ENCODE peak calls at places on chromosomes 5 and 9, in five cellular contexts. A, V, D, W and F are unnamed samples.

GRCh38 chr9:98575379-98576346 is 133.1 kb downstream of the GABBR2 start:
- DNase-seq in A (no peak), V (no peak), D (peak), W (no peak), F (peak)

GRCh38 chr9:111959468-111959941 is 62.9 kb downstream of the UGCG start:
- DNase-seq in A (no peak), V (no peak), D (no peak), W (peak), F (no peak)

GRCh38 chr5:96816430-96816939 is 8.7 kb upstream of the ERAP1 start:
- DNase-seq in A (no peak), V (no peak), D (peak), W (no peak), F (no peak)

GRCh38 chr5:3594514-3595101 is 1.0 kb upstream of the IRX1 start:
- DNase-seq in A (no peak), V (peak), D (no peak), W (no peak), F (no peak)

GRCh38 chr5:14665949-14666741 is 1.6 kb downstream of the OTULIN start:
- DNase-seq in A (no peak), V (peak), D (peak), W (peak), F (no peak)

GRCh38 chr5:133284306-133284705 is 232.5 kb downstream of the HSPA4 start:
- DNase-seq in A (no peak), V (no peak), D (no peak), W (no peak), F (no peak)

GRCh38 chr9:95505676-95506437 is 10.9 kb downstream of the PTCH1 start:
- DNase-seq in A (peak), V (peak), D (peak), W (peak), F (no peak)

GRCh38 chr5:162068412-162068811 is 839 bp downstream of the GABRG2 start:
- DNase-seq in A (no peak), V (no peak), D (peak), W (peak), F (peak)

GRCh38 chr5:144414232-144414631 is 243.6 kb downstream of the KCTD16 start:
- DNase-seq in A (no peak), V (no peak), D (no peak), W (no peak), F (no peak)

GRCh38 chr9:31390352-31391025 is 994.0 kb upstream of the ACO1 start:
- DNase-seq in A (no peak), V (no peak), D (peak), W (no peak), F (no peak)

GRCh38 chr5:3346111-3346820 is 249.4 kb upstream of the IRX1 start:
- DNase-seq in A (no peak), V (no peak), D (no peak), W (no peak), F (no peak)

GRCh38 chr9:135574331-135574730 is 12.8 kb downstream of the PAEP start:
- DNase-seq in A (no peak), V (no peak), D (no peak), W (no peak), F (no peak)

GRCh38 chr9:135105938-135106491 is 18.5 kb downstream of the OLFM1 start:
- DNase-seq in A (no peak), V (peak), D (no peak), W (no peak), F (peak)

GRCh38 chr5:82734291-82734690 is 342.9 kb downstream of the TMEM167A start:
- DNase-seq in A (peak), V (no peak), D (no peak), W (no peak), F (no peak)

GRCh38 chr5:173016621-173017046 is 33.1 kb downstream of the ATP6V0E1 start:
- DNase-seq in A (no peak), V (no peak), D (no peak), W (no peak), F (no peak)

GRCh38 chr9:111975709-111976108 is 79.1 kb downstream of the UGCG start:
- DNase-seq in A (no peak), V (peak), D (peak), W (peak), F (no peak)

GRCh38 chr9:119963798-119964372 is 594.6 kb upstream of the BRINP1 start:
- DNase-seq in A (no peak), V (no peak), D (no peak), W (no peak), F (no peak)

GRCh38 chr9:111483419-111483861 is 743 bp downstream of the ECPAS start:
- DNase-seq in A (peak), V (peak), D (peak), W (peak), F (no peak)

GRCh38 chr9:116218399-116218798 is 64.8 kb downstream of the PAPPA start:
- DNase-seq in A (no peak), V (no peak), D (no peak), W (no peak), F (no peak)

GRCh38 chr5:32767948-32768427 is 56.9 kb downstream of the NPR3 start:
- DNase-seq in A (no peak), V (no peak), D (no peak), W (no peak), F (no peak)

GRCh38 chr9:72454871-72455471 is 66.4 kb upstream of the TMC1 start:
- DNase-seq in A (no peak), V (no peak), D (no peak), W (no peak), F (no peak)

GRCh38 chr5:112551437-112552018 is 132.5 kb upstream of the EPB41L4A start:
- DNase-seq in A (peak), V (peak), D (peak), W (peak), F (no peak)

GRCh38 chr9:4128876-4129275 is 171.0 kb downstream of the GLIS3 start:
- DNase-seq in A (no peak), V (no peak), D (no peak), W (no peak), F (no peak)

GRCh38 chr9:126228111-126228778 is 98.4 kb upstream of the MVB12B start:
- DNase-seq in A (no peak), V (no peak), D (no peak), W (no peak), F (no peak)

GRCh38 chr5:115377468-115378217 is 81.2 kb upstream of the CCDC112 start:
- DNase-seq in A (no peak), V (no peak), D (no peak), W (no peak), F (no peak)

GRCh38 chr5:68456756-68457217 is 241.2 kb downstream of the PIK3R1 start:
- DNase-seq in A (no peak), V (no peak), D (no peak), W (peak), F (no peak)

GRCh38 chr9:7266911-7267555 is 509.3 kb downstream of the KDM4C start:
- DNase-seq in A (no peak), V (no peak), D (no peak), W (peak), F (peak)

GRCh38 chr5:66209350-66209749 is 65.2 kb downstream of the SREK1 start:
- DNase-seq in A (no peak), V (no peak), D (peak), W (no peak), F (no peak)

GRCh38 chr9:126298319-126298801 is 28.3 kb upstream of the MVB12B start:
- DNase-seq in A (no peak), V (no peak), D (no peak), W (peak), F (peak)

GRCh38 chr5:134463991-134464760 is 52.5 kb upstream of the CDKN2AIPNL start:
- DNase-seq in A (peak), V (no peak), D (peak), W (no peak), F (no peak)

GRCh38 chr5:7876867-7877266 is 7.9 kb downstream of the MTRR start:
- DNase-seq in A (no peak), V (no peak), D (no peak), W (no peak), F (no peak)

GRCh38 chr9:120711354-120711753 is 2.9 kb downstream of the MEGF9 start:
- DNase-seq in A (no peak), V (no peak), D (no peak), W (no peak), F (no peak)

GRCh38 chr9:90142580-90142979 is 500.0 kb downstream of the DIRAS2 start:
- DNase-seq in A (peak), V (peak), D (peak), W (peak), F (no peak)

GRCh38 chr5:102314328-102314727 is 18.2 kb upstream of the SLCO4C1 start:
- DNase-seq in A (no peak), V (no peak), D (no peak), W (no peak), F (no peak)

GRCh38 chr5:127820910-127821553 is 117.8 kb downstream of the CCDC192 start:
- DNase-seq in A (no peak), V (no peak), D (no peak), W (peak), F (no peak)

GRCh38 chr5:61332369-61332745 is 299 bp downstream of the ZSWIM6 start:
- DNase-seq in A (peak), V (peak), D (no peak), W (peak), F (peak)

GRCh38 chr5:133962131-133962530 is 6.3 kb downstream of the C5orf15 start:
- DNase-seq in A (no peak), V (no peak), D (no peak), W (no peak), F (no peak)

DNA sequence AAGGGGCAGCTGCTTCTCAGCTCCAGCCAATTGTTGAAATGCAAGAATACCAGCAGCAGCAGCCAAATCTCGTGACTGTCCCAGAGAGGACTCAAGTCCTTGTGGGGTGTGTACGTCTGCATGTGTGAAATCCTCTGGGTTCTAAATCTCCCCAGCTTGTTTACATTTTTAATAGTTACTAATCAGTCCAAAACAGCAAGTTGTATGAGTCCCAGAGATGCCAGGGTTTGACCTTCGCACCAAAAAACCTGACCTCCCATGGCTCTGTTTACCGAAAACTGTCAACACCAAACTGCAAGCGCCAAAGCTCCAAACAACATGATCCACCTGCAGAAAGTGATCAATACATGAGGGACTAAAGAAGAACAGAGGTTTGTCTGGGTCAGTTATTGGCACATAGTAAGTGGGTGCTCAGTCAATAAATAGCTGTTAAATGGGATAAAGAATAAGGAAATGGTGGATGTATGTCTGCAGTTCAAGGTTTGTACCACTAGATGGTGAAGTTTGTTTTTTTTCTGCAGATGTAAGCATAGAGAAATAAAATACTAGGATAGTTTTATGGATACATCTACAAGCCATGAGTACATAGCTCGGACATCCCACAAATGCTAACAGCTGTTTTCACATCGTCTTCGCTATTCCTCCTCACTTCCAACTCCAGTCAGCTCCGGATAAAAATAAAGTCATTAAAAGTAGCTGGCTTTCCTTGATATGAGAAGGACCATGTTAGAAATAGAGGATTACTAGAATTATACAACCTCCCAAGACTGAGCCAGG is 85.3 kb upstream of the ADRB2 start:
- DNase-seq in A (no peak), V (no peak), D (peak), W (peak), F (no peak)
- TF ChIP-seq CTCF in A (peak), V (peak), D (peak), W (peak), F (peak)

GRCh38 chr9:133396952-133397351 is 20.8 kb downstream of the STKLD1 start:
- DNase-seq in A (no peak), V (peak), D (no peak), W (peak), F (no peak)
- TF ChIP-seq CTCF in A (no peak), V (peak), D (peak), W (no peak), F (peak)

GRCh38 chr9:82574911-82575310 is 488.0 kb downstream of the RASEF start:
- DNase-seq in A (no peak), V (no peak), D (no peak), W (no peak), F (no peak)

GRCh38 chr9:82565188-82565966 is 497.6 kb downstream of the RASEF start:
- DNase-seq in A (no peak), V (no peak), D (no peak), W (no peak), F (no peak)

GRCh38 chr9:82571540-82571939 is 491.4 kb downstream of the RASEF start:
- DNase-seq in A (no peak), V (no peak), D (no peak), W (no peak), F (no peak)

GRCh38 chr9:82570226-82570625 is 492.7 kb downstream of the RASEF start:
- DNase-seq in A (no peak), V (no peak), D (no peak), W (peak), F (no peak)
- TF ChIP-seq CTCF in A (no peak), V (no peak), D (no peak), W (no peak), F (no peak)

GRCh38 chr5:88141695-88141979 is 127.0 kb downstream of the TMEM161B start:
- DNase-seq in A (no peak), V (no peak), D (no peak), W (no peak), F (no peak)
- TF ChIP-seq CTCF in A (no peak), V (no peak), D (no peak), W (no peak), F (no peak)

DNA sequence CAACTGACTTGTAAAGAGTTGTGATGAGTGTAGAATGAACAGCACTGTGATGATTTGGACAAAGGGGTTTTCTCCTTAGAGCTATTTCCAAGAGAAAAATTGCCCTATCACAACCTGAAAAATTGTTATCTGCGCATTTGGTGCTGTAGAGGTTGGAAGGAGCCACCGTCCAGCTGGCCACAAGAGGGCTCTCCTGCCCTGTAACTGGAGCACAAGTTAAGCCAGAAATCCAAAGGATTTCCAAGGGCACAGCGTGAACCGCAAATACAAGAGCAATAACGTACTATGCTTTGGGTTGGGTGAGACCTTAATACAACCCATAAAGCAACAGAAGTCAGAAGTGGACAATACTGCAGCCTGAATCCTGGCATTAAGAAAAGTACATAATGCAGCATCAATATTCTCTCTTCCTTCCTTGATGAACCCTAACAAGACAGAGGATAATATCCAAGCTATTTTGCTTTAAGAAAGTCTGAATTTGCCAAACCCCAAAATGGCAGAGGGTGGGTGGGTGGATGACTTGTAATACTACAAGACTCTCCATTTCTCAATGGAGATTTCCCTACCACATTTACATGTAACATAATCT is 56.8 kb upstream of the SMIM32 start:
- DNase-seq in A (peak), V (peak), D (peak), W (peak), F (peak)
- TF ChIP-seq CTCF in A (peak), V (peak), D (peak), W (peak), F (peak)

GRCh38 chr5:158770506-158770905 is 329.2 kb downstream of the EBF1 start:
- DNase-seq in A (no peak), V (peak), D (peak), W (peak), F (no peak)
- TF ChIP-seq CTCF in A (no peak), V (peak), D (peak), W (no peak), F (no peak)

GRCh38 chr9:96556701-96557461 is 62.8 kb downstream of the CDC14B start:
- DNase-seq in A (no peak), V (no peak), D (no peak), W (no peak), F (peak)
- TF ChIP-seq CTCF in A (no peak), V (no peak), D (no peak), W (no peak), F (no peak)

GRCh38 chr5:35819026-35819425 is 37.7 kb upstream of the IL7R start:
- DNase-seq in A (no peak), V (no peak), D (no peak), W (no peak), F (no peak)

GRCh38 chr5:35816881-35817521 is 39.7 kb upstream of the IL7R start:
- DNase-seq in A (no peak), V (no peak), D (no peak), W (no peak), F (no peak)

GRCh38 chr5:35813456-35813855 is 43.2 kb upstream of the IL7R start:
- DNase-seq in A (no peak), V (no peak), D (no peak), W (no peak), F (no peak)

GRCh38 chr5:35811108-35811741 is 45.5 kb upstream of the IL7R start:
- DNase-seq in A (no peak), V (no peak), D (no peak), W (no peak), F (no peak)

GRCh38 chr5:35815089-35815936 is 41.4 kb upstream of the IL7R start:
- DNase-seq in A (no peak), V (peak), D (peak), W (no peak), F (no peak)
- TF ChIP-seq CTCF in A (no peak), V (peak), D (peak), W (no peak), F (peak)